ENCODE peak calls at places on chromosomes 5 and 9, in eight cellular contexts. One of them, this sample, is unnamed. For H3K36me3, the result is how much of the 10 kb centered on the place peaks cover.

GRCh38 chr5:1983919-1984695 is 101.4 kb upstream of the IRX4 start:
- DNase-seq in breast epithelium: no peak
- DNase-seq in H1: no peak
- DNase-seq in transverse colon: no peak
- DNase-seq in stomach: no peak
- DNase-seq in GM23338: peak
- DNase-seq in SK-N-SH: no peak
- DNase-seq in sigmoid colon: no peak
- DNase-seq in this sample: peak

GRCh38 chr9:121972501-121972981 is 120.6 kb downstream of the TTLL11 start:
- DNase-seq in H1: no peak
- DNase-seq in SK-N-SH: no peak
- DNase-seq in stomach: peak
- DNase-seq in transverse colon: peak
- DNase-seq in sigmoid colon: no peak
- DNase-seq in breast epithelium: peak
- DNase-seq in GM23338: peak
- DNase-seq in this sample: no peak

GRCh38 chr5:129904102-129904666 is at the start of gene CHSY3:
- DNase-seq in stomach: peak
- DNase-seq in transverse colon: peak
- DNase-seq in SK-N-SH: peak
- DNase-seq in sigmoid colon: peak
- DNase-seq in breast epithelium: peak
- DNase-seq in GM23338: peak
- DNase-seq in H1: peak
- DNase-seq in this sample: no peak

GRCh38 chr5:1330146-1330846 is 14.6 kb downstream of the CLPTM1L start:
- DNase-seq in breast epithelium: peak
- DNase-seq in SK-N-SH: no peak
- DNase-seq in H1: no peak
- DNase-seq in transverse colon: peak
- DNase-seq in sigmoid colon: peak
- DNase-seq in GM23338: no peak
- DNase-seq in stomach: peak
- DNase-seq in this sample: no peak

GRCh38 chr5:159903134-159903533 is 13.1 kb upstream of the ADRA1B start:
- DNase-seq in GM23338: no peak
- DNase-seq in stomach: no peak
- DNase-seq in H1: no peak
- DNase-seq in breast epithelium: no peak
- DNase-seq in sigmoid colon: no peak
- DNase-seq in transverse colon: no peak
- DNase-seq in SK-N-SH: no peak
- DNase-seq in this sample: no peak

GRCh38 chr5:133602829-133603380 is 9.4 kb downstream of the FSTL4 start:
- DNase-seq in GM23338: peak
- DNase-seq in stomach: no peak
- DNase-seq in sigmoid colon: no peak
- DNase-seq in transverse colon: no peak
- DNase-seq in SK-N-SH: no peak
- DNase-seq in H1: no peak
- DNase-seq in breast epithelium: no peak
- DNase-seq in this sample: no peak

GRCh38 chr9:21983509-21983908 is 10.7 kb downstream of the CDKN2A start:
- DNase-seq in sigmoid colon: no peak
- DNase-seq in breast epithelium: no peak
- DNase-seq in H1: no peak
- DNase-seq in SK-N-SH: no peak
- DNase-seq in GM23338: no peak
- DNase-seq in transverse colon: no peak
- DNase-seq in stomach: no peak
- DNase-seq in this sample: no peak

GRCh38 chr5:103027267-103027666 is 92.7 kb downstream of the GIN1 start:
- DNase-seq in stomach: no peak
- DNase-seq in SK-N-SH: no peak
- DNase-seq in sigmoid colon: no peak
- DNase-seq in transverse colon: no peak
- DNase-seq in GM23338: no peak
- DNase-seq in H1: no peak
- DNase-seq in breast epithelium: no peak
- DNase-seq in this sample: no peak

GRCh38 chr9:33510264-33511183 is 13.5 kb upstream of the ANKRD18B start:
- DNase-seq in GM23338: peak
- DNase-seq in H1: peak
- DNase-seq in breast epithelium: peak
- DNase-seq in sigmoid colon: peak
- DNase-seq in SK-N-SH: peak
- DNase-seq in transverse colon: peak
- DNase-seq in stomach: peak
- DNase-seq in this sample: peak

GRCh38 chr9:103152473-103152872 is 157.3 kb downstream of the CYLC2 start:
- DNase-seq in sigmoid colon: no peak
- DNase-seq in GM23338: no peak
- DNase-seq in breast epithelium: no peak
- DNase-seq in H1: no peak
- DNase-seq in stomach: no peak
- DNase-seq in SK-N-SH: peak
- DNase-seq in transverse colon: no peak
- DNase-seq in this sample: no peak

GRCh38 chr9:136974834-136975535 is 2.3 kb upstream of the PTGDS start:
- DNase-seq in transverse colon: no peak
- DNase-seq in sigmoid colon: no peak
- DNase-seq in breast epithelium: no peak
- DNase-seq in stomach: no peak
- DNase-seq in GM23338: no peak
- DNase-seq in H1: no peak
- DNase-seq in SK-N-SH: no peak
- DNase-seq in this sample: no peak

GRCh38 chr9:79953908-79954307 is 382.1 kb downstream of the TLE4 start:
- DNase-seq in GM23338: no peak
- DNase-seq in breast epithelium: no peak
- DNase-seq in stomach: no peak
- DNase-seq in H1: no peak
- DNase-seq in SK-N-SH: no peak
- DNase-seq in transverse colon: no peak
- DNase-seq in sigmoid colon: no peak
- DNase-seq in this sample: peak

GRCh38 chr5:150210644-150211043 is 20.8 kb downstream of the SLC6A7 start:
- DNase-seq in sigmoid colon: no peak
- DNase-seq in GM23338: no peak
- DNase-seq in stomach: no peak
- DNase-seq in breast epithelium: no peak
- DNase-seq in SK-N-SH: no peak
- DNase-seq in H1: no peak
- DNase-seq in transverse colon: no peak
- DNase-seq in this sample: no peak
- H3K4me3 ChIP-seq in sigmoid colon: no peak
- H3K4me3 ChIP-seq in GM23338: peak
- H3K4me3 ChIP-seq in stomach: no peak
- H3K4me3 ChIP-seq in breast epithelium: no peak
- H3K4me3 ChIP-seq in SK-N-SH: no peak
- H3K4me3 ChIP-seq in H1: peak
- H3K4me3 ChIP-seq in transverse colon: no peak
- H3K4me3 ChIP-seq in this sample: no peak

GRCh38 chr9:95791695-95792094 is 83.8 kb upstream of the ERCC6L2 start:
- DNase-seq in breast epithelium: no peak
- DNase-seq in transverse colon: no peak
- DNase-seq in GM23338: no peak
- DNase-seq in H1: no peak
- DNase-seq in sigmoid colon: no peak
- DNase-seq in SK-N-SH: no peak
- DNase-seq in stomach: no peak
- DNase-seq in this sample: no peak

GRCh38 chr9:95788486-95789110 is 86.9 kb upstream of the ERCC6L2 start:
- DNase-seq in GM23338: no peak
- DNase-seq in stomach: no peak
- DNase-seq in H1: peak
- DNase-seq in transverse colon: no peak
- DNase-seq in SK-N-SH: no peak
- DNase-seq in breast epithelium: no peak
- DNase-seq in sigmoid colon: no peak
- DNase-seq in this sample: no peak

GRCh38 chr9:95796029-95796428 is 79.5 kb upstream of the ERCC6L2 start:
- DNase-seq in sigmoid colon: no peak
- DNase-seq in SK-N-SH: no peak
- DNase-seq in GM23338: no peak
- DNase-seq in H1: no peak
- DNase-seq in stomach: no peak
- DNase-seq in transverse colon: no peak
- DNase-seq in breast epithelium: no peak
- DNase-seq in this sample: no peak

DNA sequence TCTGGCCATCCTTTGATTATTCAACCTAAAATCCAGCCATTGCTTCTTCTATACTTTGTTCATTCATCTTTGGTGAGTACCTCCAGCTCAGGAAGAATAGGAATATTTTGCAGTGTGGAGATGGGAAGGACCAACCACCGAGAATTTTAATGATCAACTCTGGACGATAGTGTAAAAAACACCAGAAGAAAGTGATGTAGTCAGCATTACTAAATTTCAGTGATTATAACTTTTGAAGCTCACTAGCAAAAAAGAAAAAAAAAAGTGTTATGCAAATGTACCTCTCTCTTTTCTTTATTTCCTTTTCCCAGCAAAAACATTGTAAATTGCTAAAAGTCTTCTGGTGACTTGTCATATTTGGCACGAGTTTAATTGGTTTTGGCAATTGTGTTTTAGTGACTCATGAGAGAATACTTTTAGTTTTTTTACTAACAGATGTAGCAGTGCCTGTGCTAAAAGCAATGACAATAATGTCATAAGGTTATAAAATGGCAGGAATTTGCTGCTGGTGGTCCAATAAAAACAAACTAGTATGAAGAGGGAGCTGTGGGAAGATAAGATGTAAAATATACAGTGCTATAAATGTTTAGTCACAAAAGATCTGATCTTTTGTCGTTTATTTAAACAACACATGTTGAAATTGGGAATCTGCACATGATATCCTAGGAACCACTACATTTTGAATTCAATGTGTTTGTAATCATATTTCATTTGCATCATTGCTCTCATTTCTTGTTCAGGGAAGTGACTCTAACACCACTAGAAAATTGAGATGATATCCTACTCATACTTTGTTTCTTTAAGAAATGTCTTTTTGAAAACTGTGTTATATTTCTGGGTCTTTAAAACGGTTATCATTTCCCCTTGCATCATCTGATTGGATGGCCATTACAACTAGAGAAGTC is 81.3 kb upstream of the ERCC6L2 start:
- DNase-seq in sigmoid colon: no peak
- DNase-seq in SK-N-SH: no peak
- DNase-seq in stomach: no peak
- DNase-seq in breast epithelium: no peak
- DNase-seq in GM23338: no peak
- DNase-seq in transverse colon: no peak
- DNase-seq in H1: no peak
- DNase-seq in this sample: no peak
- TF ChIP-seq POLR2AphosphoS5 in sigmoid colon: peak
- TF ChIP-seq POLR2AphosphoS5 in SK-N-SH: no peak
- TF ChIP-seq POLR2AphosphoS5 in stomach: no peak
- TF ChIP-seq POLR2AphosphoS5 in breast epithelium: no peak
- TF ChIP-seq POLR2AphosphoS5 in GM23338: no peak
- TF ChIP-seq POLR2AphosphoS5 in transverse colon: peak
- TF ChIP-seq POLR2AphosphoS5 in H1: no peak
- TF ChIP-seq POLR2AphosphoS5 in this sample: peak

GRCh38 chr5:136722086-136722485 is 356.7 kb upstream of the TRPC7 start:
- DNase-seq in transverse colon: no peak
- DNase-seq in breast epithelium: no peak
- DNase-seq in GM23338: no peak
- DNase-seq in H1: no peak
- DNase-seq in sigmoid colon: no peak
- DNase-seq in stomach: no peak
- DNase-seq in SK-N-SH: no peak
- DNase-seq in this sample: no peak
- H3K36me3 ChIP-seq in transverse colon: under half
- H3K36me3 ChIP-seq in breast epithelium: under half
- H3K36me3 ChIP-seq in GM23338: under half
- H3K36me3 ChIP-seq in H1: under half
- H3K36me3 ChIP-seq in sigmoid colon: under half
- H3K36me3 ChIP-seq in stomach: under half
- H3K36me3 ChIP-seq in SK-N-SH: under half
- H3K36me3 ChIP-seq in this sample: under half

DNA sequence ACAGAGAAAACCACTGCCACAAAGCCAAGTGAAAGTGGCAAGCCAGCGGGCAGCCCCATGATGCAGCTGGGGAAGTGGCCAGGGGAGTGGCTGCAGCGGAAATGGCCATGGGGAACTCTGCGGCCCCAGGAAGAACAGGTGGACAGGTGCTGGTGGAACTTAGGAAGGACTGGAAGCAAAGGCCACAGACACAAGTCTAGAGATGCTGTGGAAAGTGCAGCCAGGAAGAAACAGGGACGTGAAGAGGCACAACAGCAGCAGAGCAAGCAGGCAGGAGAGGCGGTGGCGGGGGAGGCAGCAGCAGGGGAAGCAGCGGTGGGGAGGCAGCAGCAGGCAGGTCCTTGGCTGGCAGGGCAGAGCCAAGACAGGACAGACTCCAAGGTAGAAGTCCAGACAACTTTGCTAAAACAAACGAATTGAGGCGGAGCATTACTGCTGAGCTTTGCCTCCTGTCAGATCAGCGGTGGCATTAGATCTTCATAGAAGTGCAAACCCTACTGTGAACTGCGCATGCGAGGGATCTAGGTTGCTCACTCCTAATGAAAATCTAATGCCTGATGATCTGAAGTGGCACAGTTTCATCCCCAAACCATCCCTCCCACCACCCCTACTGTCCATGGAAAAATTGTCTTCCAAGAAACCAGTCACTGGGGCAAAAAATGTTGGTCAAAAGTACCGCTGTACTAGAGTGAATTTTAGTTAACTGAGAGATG is 11.8 kb downstream of the SURF6 start:
- DNase-seq in SK-N-SH: no peak
- DNase-seq in H1: no peak
- DNase-seq in stomach: no peak
- DNase-seq in transverse colon: no peak
- DNase-seq in GM23338: no peak
- DNase-seq in breast epithelium: no peak
- DNase-seq in sigmoid colon: peak
- DNase-seq in this sample: no peak
- H3K4me3 ChIP-seq in SK-N-SH: no peak
- H3K4me3 ChIP-seq in H1: no peak
- H3K4me3 ChIP-seq in stomach: no peak
- H3K4me3 ChIP-seq in transverse colon: no peak
- H3K4me3 ChIP-seq in GM23338: no peak
- H3K4me3 ChIP-seq in breast epithelium: no peak
- H3K4me3 ChIP-seq in sigmoid colon: no peak
- H3K4me3 ChIP-seq in this sample: no peak

GRCh38 chr5:179699640-179700298 is 1.0 kb downstream of the CANX start:
- DNase-seq in transverse colon: peak
- DNase-seq in stomach: no peak
- DNase-seq in SK-N-SH: peak
- DNase-seq in breast epithelium: no peak
- DNase-seq in GM23338: peak
- DNase-seq in sigmoid colon: no peak
- DNase-seq in H1: no peak
- DNase-seq in this sample: no peak
- TF ChIP-seq POLR2AphosphoS5 in transverse colon: no peak
- TF ChIP-seq POLR2AphosphoS5 in stomach: no peak
- TF ChIP-seq POLR2AphosphoS5 in SK-N-SH: no peak
- TF ChIP-seq POLR2AphosphoS5 in breast epithelium: no peak
- TF ChIP-seq POLR2AphosphoS5 in GM23338: no peak
- TF ChIP-seq POLR2AphosphoS5 in sigmoid colon: no peak
- TF ChIP-seq POLR2AphosphoS5 in H1: peak
- TF ChIP-seq POLR2AphosphoS5 in this sample: no peak